ENCODE peak calls at places on chromosomes 12 and 14, in seven cellular contexts. One of them, this sample, is unnamed.

GRCh38 chr12:124188561-124189405 is 106.1 kb upstream of the RFLNA start:
- DNase-seq in astrocyte of the spinal cord: no peak
- DNase-seq in foreskin keratinocyte: peak
- DNase-seq in Caco-2: peak
- DNase-seq in AG10803: peak
- DNase-seq in heart right ventricle: no peak
- DNase-seq in epithelial cell of proximal tubule: peak
- DNase-seq in this sample: peak

GRCh38 chr14:59349154-59349772 is 115.9 kb downstream of the GPR135 start:
- DNase-seq in astrocyte of the spinal cord: no peak
- DNase-seq in foreskin keratinocyte: no peak
- DNase-seq in Caco-2: no peak
- DNase-seq in AG10803: peak
- DNase-seq in heart right ventricle: no peak
- DNase-seq in epithelial cell of proximal tubule: no peak
- DNase-seq in this sample: no peak

GRCh38 chr12:49108958-49109404 is 1.7 kb downstream of the LMBR1L start:
- DNase-seq in astrocyte of the spinal cord: no peak
- DNase-seq in foreskin keratinocyte: no peak
- DNase-seq in Caco-2: peak
- DNase-seq in AG10803: peak
- DNase-seq in heart right ventricle: peak
- DNase-seq in epithelial cell of proximal tubule: no peak
- DNase-seq in this sample: no peak

GRCh38 chr14:50910495-50911420 is 33.5 kb downstream of the PYGL start:
- DNase-seq in astrocyte of the spinal cord: no peak
- DNase-seq in foreskin keratinocyte: no peak
- DNase-seq in Caco-2: peak
- DNase-seq in AG10803: no peak
- DNase-seq in heart right ventricle: no peak
- DNase-seq in epithelial cell of proximal tubule: no peak
- DNase-seq in this sample: no peak

GRCh38 chr12:4052691-4053090 is 179.5 kb upstream of the PARP11 start:
- DNase-seq in astrocyte of the spinal cord: no peak
- DNase-seq in foreskin keratinocyte: peak
- DNase-seq in Caco-2: no peak
- DNase-seq in AG10803: no peak
- DNase-seq in heart right ventricle: no peak
- DNase-seq in epithelial cell of proximal tubule: no peak
- DNase-seq in this sample: no peak

GRCh38 chr12:68891141-68891540 is 41.8 kb downstream of the CPM start:
- DNase-seq in astrocyte of the spinal cord: no peak
- DNase-seq in foreskin keratinocyte: no peak
- DNase-seq in Caco-2: no peak
- DNase-seq in AG10803: no peak
- DNase-seq in heart right ventricle: no peak
- DNase-seq in epithelial cell of proximal tubule: no peak
- DNase-seq in this sample: no peak

GRCh38 chr12:110807640-110808039 is 39.1 kb upstream of the CCDC63 start:
- DNase-seq in astrocyte of the spinal cord: no peak
- DNase-seq in foreskin keratinocyte: peak
- DNase-seq in Caco-2: no peak
- DNase-seq in AG10803: no peak
- DNase-seq in heart right ventricle: no peak
- DNase-seq in epithelial cell of proximal tubule: no peak
- DNase-seq in this sample: no peak

GRCh38 chr12:41795910-41796309 is 348.8 kb downstream of the GXYLT1 start:
- DNase-seq in astrocyte of the spinal cord: no peak
- DNase-seq in foreskin keratinocyte: no peak
- DNase-seq in Caco-2: no peak
- DNase-seq in AG10803: no peak
- DNase-seq in heart right ventricle: no peak
- DNase-seq in epithelial cell of proximal tubule: no peak
- DNase-seq in this sample: peak

GRCh38 chr12:76878045-76878898 is 547 bp downstream of the CSRP2 start:
- DNase-seq in astrocyte of the spinal cord: peak
- DNase-seq in foreskin keratinocyte: peak
- DNase-seq in Caco-2: peak
- DNase-seq in AG10803: no peak
- DNase-seq in heart right ventricle: peak
- DNase-seq in epithelial cell of proximal tubule: no peak
- DNase-seq in this sample: peak

GRCh38 chr12:76020281-76020680 is 11.3 kb downstream of the PHLDA1 start:
- DNase-seq in astrocyte of the spinal cord: peak
- DNase-seq in foreskin keratinocyte: peak
- DNase-seq in Caco-2: no peak
- DNase-seq in AG10803: peak
- DNase-seq in heart right ventricle: no peak
- DNase-seq in epithelial cell of proximal tubule: no peak
- DNase-seq in this sample: no peak

GRCh38 chr14:104368751-104369100 is 210.8 kb upstream of the C14orf180 start:
- DNase-seq in astrocyte of the spinal cord: no peak
- DNase-seq in foreskin keratinocyte: no peak
- DNase-seq in Caco-2: no peak
- DNase-seq in AG10803: no peak
- DNase-seq in heart right ventricle: peak
- DNase-seq in epithelial cell of proximal tubule: no peak
- DNase-seq in this sample: no peak

GRCh38 chr14:81406863-81407262 is 6.7 kb upstream of the STON2 start:
- DNase-seq in astrocyte of the spinal cord: peak
- DNase-seq in foreskin keratinocyte: no peak
- DNase-seq in Caco-2: no peak
- DNase-seq in AG10803: peak
- DNase-seq in heart right ventricle: no peak
- DNase-seq in epithelial cell of proximal tubule: peak
- DNase-seq in this sample: no peak

GRCh38 chr14:50542941-50543418 is 10.6 kb upstream of the MAP4K5 start:
- DNase-seq in astrocyte of the spinal cord: peak
- DNase-seq in foreskin keratinocyte: peak
- DNase-seq in Caco-2: no peak
- DNase-seq in AG10803: peak
- DNase-seq in heart right ventricle: no peak
- DNase-seq in epithelial cell of proximal tubule: no peak
- DNase-seq in this sample: peak

GRCh38 chr12:15044461-15044860 is 71.6 kb downstream of the PDE6H start:
- DNase-seq in astrocyte of the spinal cord: peak
- DNase-seq in foreskin keratinocyte: no peak
- DNase-seq in Caco-2: no peak
- DNase-seq in AG10803: peak
- DNase-seq in heart right ventricle: no peak
- DNase-seq in epithelial cell of proximal tubule: no peak
- DNase-seq in this sample: no peak

GRCh38 chr12:5648692-5649338 is 216.9 kb downstream of the NTF3 start:
- DNase-seq in astrocyte of the spinal cord: no peak
- DNase-seq in foreskin keratinocyte: no peak
- DNase-seq in Caco-2: peak
- DNase-seq in AG10803: peak
- DNase-seq in heart right ventricle: no peak
- DNase-seq in epithelial cell of proximal tubule: no peak
- DNase-seq in this sample: peak

GRCh38 chr12:52740591-52740990 is 36.6 kb downstream of the KRT76 start:
- DNase-seq in astrocyte of the spinal cord: no peak
- DNase-seq in foreskin keratinocyte: no peak
- DNase-seq in Caco-2: no peak
- DNase-seq in AG10803: no peak
- DNase-seq in heart right ventricle: no peak
- DNase-seq in epithelial cell of proximal tubule: no peak
- DNase-seq in this sample: no peak

GRCh38 chr12:118625050-118625675 is 248.8 kb downstream of the SUDS3 start:
- DNase-seq in astrocyte of the spinal cord: no peak
- DNase-seq in foreskin keratinocyte: no peak
- DNase-seq in Caco-2: no peak
- DNase-seq in AG10803: no peak
- DNase-seq in heart right ventricle: no peak
- DNase-seq in epithelial cell of proximal tubule: no peak
- DNase-seq in this sample: no peak

GRCh38 chr14:65206448-65207096 is 104.3 kb upstream of the MAX start:
- DNase-seq in astrocyte of the spinal cord: peak
- DNase-seq in foreskin keratinocyte: peak
- DNase-seq in Caco-2: no peak
- DNase-seq in AG10803: peak
- DNase-seq in heart right ventricle: no peak
- DNase-seq in epithelial cell of proximal tubule: no peak
- DNase-seq in this sample: no peak

GRCh38 chr12:65510584-65511050 is 232.1 kb downstream of the MSRB3 start:
- DNase-seq in astrocyte of the spinal cord: peak
- DNase-seq in foreskin keratinocyte: no peak
- DNase-seq in Caco-2: peak
- DNase-seq in AG10803: no peak
- DNase-seq in heart right ventricle: peak
- DNase-seq in epithelial cell of proximal tubule: no peak
- DNase-seq in this sample: no peak

GRCh38 chr12:113896194-113896593 is 69.9 kb downstream of the RBM19 start:
- DNase-seq in astrocyte of the spinal cord: no peak
- DNase-seq in foreskin keratinocyte: no peak
- DNase-seq in Caco-2: peak
- DNase-seq in AG10803: no peak
- DNase-seq in heart right ventricle: no peak
- DNase-seq in epithelial cell of proximal tubule: no peak
- DNase-seq in this sample: no peak

GRCh38 chr14:49972199-49972671 is 79.4 kb downstream of the ARF6 start:
- DNase-seq in astrocyte of the spinal cord: peak
- DNase-seq in foreskin keratinocyte: peak
- DNase-seq in Caco-2: no peak
- DNase-seq in AG10803: peak
- DNase-seq in heart right ventricle: no peak
- DNase-seq in epithelial cell of proximal tubule: no peak
- DNase-seq in this sample: no peak

GRCh38 chr14:35826952-35827416 is 846 bp downstream of the BRMS1L start:
- DNase-seq in astrocyte of the spinal cord: no peak
- DNase-seq in foreskin keratinocyte: no peak
- DNase-seq in Caco-2: no peak
- DNase-seq in AG10803: no peak
- DNase-seq in heart right ventricle: no peak
- DNase-seq in epithelial cell of proximal tubule: no peak
- DNase-seq in this sample: no peak

GRCh38 chr14:35825968-35826217 is 245 bp upstream of the BRMS1L start:
- DNase-seq in astrocyte of the spinal cord: no peak
- DNase-seq in foreskin keratinocyte: no peak
- DNase-seq in Caco-2: no peak
- DNase-seq in AG10803: no peak
- DNase-seq in heart right ventricle: no peak
- DNase-seq in epithelial cell of proximal tubule: no peak
- DNase-seq in this sample: no peak

GRCh38 chr14:35827678-35828472 is 1.7 kb downstream of the BRMS1L start:
- DNase-seq in astrocyte of the spinal cord: no peak
- DNase-seq in foreskin keratinocyte: no peak
- DNase-seq in Caco-2: no peak
- DNase-seq in AG10803: no peak
- DNase-seq in heart right ventricle: no peak
- DNase-seq in epithelial cell of proximal tubule: no peak
- DNase-seq in this sample: no peak

GRCh38 chr14:35829449-35829848 is 3.3 kb downstream of the BRMS1L start:
- DNase-seq in astrocyte of the spinal cord: peak
- DNase-seq in foreskin keratinocyte: no peak
- DNase-seq in Caco-2: no peak
- DNase-seq in AG10803: peak
- DNase-seq in heart right ventricle: no peak
- DNase-seq in epithelial cell of proximal tubule: no peak
- DNase-seq in this sample: no peak

GRCh38 chr14:35826218-35826951 is at the start of gene BRMS1L:
- DNase-seq in astrocyte of the spinal cord: peak
- DNase-seq in foreskin keratinocyte: peak
- DNase-seq in Caco-2: peak
- DNase-seq in AG10803: peak
- DNase-seq in heart right ventricle: peak
- DNase-seq in epithelial cell of proximal tubule: peak
- DNase-seq in this sample: peak
- TF ChIP-seq CTCF in astrocyte of the spinal cord: no peak
- TF ChIP-seq CTCF in foreskin keratinocyte: peak
- TF ChIP-seq CTCF in Caco-2: no peak
- TF ChIP-seq CTCF in AG10803: no peak
- TF ChIP-seq CTCF in heart right ventricle: peak
- TF ChIP-seq CTCF in epithelial cell of proximal tubule: no peak
- TF ChIP-seq CTCF in this sample: no peak

GRCh38 chr14:54330876-54331275 is 65.9 kb upstream of the CDKN3 start:
- DNase-seq in astrocyte of the spinal cord: no peak
- DNase-seq in foreskin keratinocyte: no peak
- DNase-seq in Caco-2: no peak
- DNase-seq in AG10803: no peak
- DNase-seq in heart right ventricle: no peak
- DNase-seq in epithelial cell of proximal tubule: no peak
- DNase-seq in this sample: peak

GRCh38 chr14:54331516-54331915 is 65.3 kb upstream of the CDKN3 start:
- DNase-seq in astrocyte of the spinal cord: no peak
- DNase-seq in foreskin keratinocyte: no peak
- DNase-seq in Caco-2: no peak
- DNase-seq in AG10803: no peak
- DNase-seq in heart right ventricle: no peak
- DNase-seq in epithelial cell of proximal tubule: no peak
- DNase-seq in this sample: no peak

GRCh38 chr14:54325766-54326165 is 71.0 kb upstream of the CDKN3 start:
- DNase-seq in astrocyte of the spinal cord: no peak
- DNase-seq in foreskin keratinocyte: no peak
- DNase-seq in Caco-2: no peak
- DNase-seq in AG10803: no peak
- DNase-seq in heart right ventricle: no peak
- DNase-seq in epithelial cell of proximal tubule: no peak
- DNase-seq in this sample: no peak

GRCh38 chr14:54332490-54332889 is 64.3 kb upstream of the CDKN3 start:
- DNase-seq in astrocyte of the spinal cord: no peak
- DNase-seq in foreskin keratinocyte: no peak
- DNase-seq in Caco-2: no peak
- DNase-seq in AG10803: no peak
- DNase-seq in heart right ventricle: no peak
- DNase-seq in epithelial cell of proximal tubule: no peak
- DNase-seq in this sample: no peak

GRCh38 chr14:54329082-54329695 is 67.6 kb upstream of the CDKN3 start:
- DNase-seq in astrocyte of the spinal cord: peak
- DNase-seq in foreskin keratinocyte: no peak
- DNase-seq in Caco-2: peak
- DNase-seq in AG10803: peak
- DNase-seq in heart right ventricle: no peak
- DNase-seq in epithelial cell of proximal tubule: no peak
- DNase-seq in this sample: peak
- TF ChIP-seq CTCF in astrocyte of the spinal cord: peak
- TF ChIP-seq CTCF in foreskin keratinocyte: peak
- TF ChIP-seq CTCF in Caco-2: peak
- TF ChIP-seq CTCF in AG10803: peak
- TF ChIP-seq CTCF in heart right ventricle: peak
- TF ChIP-seq CTCF in epithelial cell of proximal tubule: peak
- TF ChIP-seq CTCF in this sample: peak

DNA sequence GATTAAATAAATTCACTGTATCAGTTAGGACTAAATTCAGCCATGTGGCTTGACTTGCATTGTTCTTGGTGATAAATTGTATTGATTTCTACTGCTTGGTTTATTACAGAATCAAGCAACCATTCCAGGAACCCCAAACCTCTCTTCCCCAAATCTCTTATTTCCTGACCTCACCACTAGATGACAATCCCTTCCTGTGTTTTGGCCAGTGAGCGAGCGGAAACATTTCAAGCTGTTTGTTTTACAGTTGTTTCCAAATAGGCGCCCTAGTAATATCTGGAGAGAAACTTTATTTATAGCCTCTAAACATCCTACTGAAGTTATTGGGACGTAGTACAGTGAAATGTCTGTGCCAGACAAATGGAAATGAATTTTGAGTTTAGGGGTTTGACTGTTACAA is 161.1 kb downstream of the SNAPC1 start:
- DNase-seq in astrocyte of the spinal cord: peak
- DNase-seq in foreskin keratinocyte: no peak
- DNase-seq in Caco-2: no peak
- DNase-seq in AG10803: peak
- DNase-seq in heart right ventricle: no peak
- DNase-seq in epithelial cell of proximal tubule: no peak
- DNase-seq in this sample: no peak
- TF ChIP-seq CTCF in astrocyte of the spinal cord: peak
- TF ChIP-seq CTCF in foreskin keratinocyte: peak
- TF ChIP-seq CTCF in Caco-2: peak
- TF ChIP-seq CTCF in AG10803: peak
- TF ChIP-seq CTCF in heart right ventricle: no peak
- TF ChIP-seq CTCF in epithelial cell of proximal tubule: peak
- TF ChIP-seq CTCF in this sample: no peak

GRCh38 chr14:102590667-102591099 is 1.8 kb upstream of the RCOR1 start:
- DNase-seq in astrocyte of the spinal cord: peak
- DNase-seq in foreskin keratinocyte: no peak
- DNase-seq in Caco-2: peak
- DNase-seq in AG10803: no peak
- DNase-seq in heart right ventricle: peak
- DNase-seq in epithelial cell of proximal tubule: no peak
- DNase-seq in this sample: peak
- TF ChIP-seq CTCF in astrocyte of the spinal cord: peak
- TF ChIP-seq CTCF in foreskin keratinocyte: no peak
- TF ChIP-seq CTCF in Caco-2: peak
- TF ChIP-seq CTCF in AG10803: peak
- TF ChIP-seq CTCF in heart right ventricle: peak
- TF ChIP-seq CTCF in epithelial cell of proximal tubule: peak
- TF ChIP-seq CTCF in this sample: peak

This sample was measured in endothelial cell.